ENCODE peak calls at places on chromosomes 16 and 17, in five cellular contexts. B, A, S, N and W are unnamed samples.

GRCh38 chr17:28174352-28175046 is 132.0 kb downstream of the NLK start:
- DNase-seq in S (peak; percentile 70), A (no peak), B (no peak), N (no peak), W (peak; percentile 18)

GRCh38 chr16:68229431-68230175 is 6.3 kb downstream of the ESRP2 start:
- DNase-seq in N (no peak), B (peak; percentile 57), S (peak; percentile 38), A (no peak), W (peak; percentile 42)

GRCh38 chr16:10622036-10622921 is 41.9 kb upstream of the EMP2 start:
- DNase-seq in N (no peak), B (no peak), S (no peak), A (no peak), W (no peak)

GRCh38 chr16:86850675-86851074 is 272.3 kb downstream of the FOXL1 start:
- DNase-seq in S (no peak), B (no peak), A (no peak), N (no peak), W (no peak)

GRCh38 chr16:49158029-49158642 is 123.5 kb downstream of the CBLN1 start:
- DNase-seq in S (peak; percentile 35), B (no peak), N (no peak), A (peak; percentile 26), W (no peak)

GRCh38 chr17:6507535-6507934 is 48.8 kb downstream of the PITPNM3 start:
- DNase-seq in A (peak; percentile 54), B (no peak), N (no peak), S (peak; percentile 87), W (no peak)

GRCh38 chr16:87278191-87279093 is 38.8 kb downstream of the C16orf95 start:
- DNase-seq in B (peak; percentile 71), S (peak; percentile 51), N (peak; percentile 77), A (peak; percentile 75), W (peak; percentile 44)

GRCh38 chr17:65572581-65573282 is 11.3 kb upstream of the AXIN2 start:
- DNase-seq in B (no peak), A (no peak), N (no peak), S (no peak), W (no peak)

GRCh38 chr17:17146791-17147406 is 59.2 kb downstream of the PLD6 start:
- DNase-seq in B (no peak), S (no peak), A (peak; percentile 22), N (no peak), W (no peak)

GRCh38 chr16:66927918-66928649 is 2.7 kb upstream of the RRAD start:
- DNase-seq in A (no peak), S (peak; percentile 76), N (no peak), B (no peak), W (no peak)

GRCh38 chr17:78868391-78868790 is 27.8 kb upstream of the USP36 start:
- DNase-seq in N (no peak), S (no peak), A (no peak), B (no peak), W (no peak)

GRCh38 chr17:69336580-69336979 is 9.6 kb upstream of the ABCA5 start:
- DNase-seq in A (no peak), N (no peak), B (no peak), S (no peak), W (no peak)

GRCh38 chr17:73551756-73552155 is 92.5 kb downstream of the SDK2 start:
- DNase-seq in N (no peak), B (peak; percentile 59), S (no peak), A (no peak), W (no peak)

GRCh38 chr16:46789499-46790414 is 41.2 kb downstream of the C16orf87 start:
- DNase-seq in A (peak; percentile 83), N (peak; percentile 70), B (peak; percentile 83), S (peak; percentile 35), W (peak; percentile 74)

GRCh38 chr16:22751104-22751667 is 62.8 kb upstream of the HS3ST2 start:
- DNase-seq in B (no peak), A (no peak), N (no peak), S (no peak), W (no peak)

DNA sequence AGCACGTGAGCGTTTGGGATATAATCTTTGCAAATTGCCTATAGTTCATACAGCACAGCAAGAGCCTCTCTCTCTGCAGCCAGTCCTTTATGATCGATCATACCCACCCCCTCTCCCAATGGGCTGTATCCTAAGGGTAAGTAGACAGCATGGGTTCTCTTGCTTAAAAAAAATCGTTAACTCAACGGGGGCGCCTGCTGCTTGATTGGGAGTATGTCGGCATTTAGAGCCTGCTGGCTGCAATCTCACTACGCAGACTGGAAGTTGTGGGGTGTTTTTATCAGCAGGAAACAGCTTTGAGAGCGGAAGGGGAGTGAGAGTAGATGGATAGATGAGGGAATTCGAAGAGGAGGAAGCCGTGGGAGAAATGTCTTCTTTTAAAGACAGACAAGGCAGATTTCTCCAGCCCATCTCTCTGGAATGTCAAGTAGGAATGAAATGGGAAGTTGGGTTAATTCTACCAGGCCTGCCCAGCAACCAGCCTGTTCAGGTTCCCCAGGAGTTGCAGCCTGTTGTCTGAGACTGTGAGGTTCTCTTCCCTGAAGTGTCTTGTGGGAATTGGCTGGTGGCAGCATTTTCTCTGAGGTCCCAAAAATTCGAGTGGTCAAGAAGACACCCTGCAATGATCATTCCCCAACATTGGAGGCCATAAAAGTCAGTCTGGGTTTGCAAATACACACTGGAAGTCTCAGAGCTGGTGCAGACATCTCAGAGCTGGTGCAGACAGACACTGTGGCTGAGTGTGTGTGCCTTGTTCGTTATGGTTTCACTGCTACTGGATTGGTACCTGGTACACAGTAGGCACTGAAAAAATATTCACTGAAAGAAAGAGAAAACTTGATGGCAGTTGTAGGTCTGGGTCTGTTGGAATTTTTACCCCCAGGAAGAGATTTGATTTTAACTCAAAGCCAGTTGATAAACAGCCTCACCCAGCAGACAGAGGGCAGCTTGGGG is 65.7 kb downstream of the PRKCB start:
- DNase-seq in S (no peak), A (no peak), N (no peak), B (no peak), W (no peak)
- TF ChIP-seq CTCF in S (no peak), A (no peak), N (no peak), B (no peak), W (no peak)

GRCh38 chr16:79598341-79599181 is 2.0 kb downstream of the MAF start:
- DNase-seq in S (peak; percentile 28), N (peak; percentile 58), B (peak; percentile 44), A (peak; percentile 41), W (peak; percentile 48)
- TF ChIP-seq CTCF in S (peak; percentile 31), N (no peak), B (no peak), A (no peak), W (no peak)

GRCh38 chr17:37661372-37662014 is 18.2 kb upstream of the DDX52 start:
- DNase-seq in N (no peak), B (no peak), S (no peak), A (no peak), W (no peak)

GRCh38 chr17:37657202-37657601 is 14.0 kb upstream of the DDX52 start:
- DNase-seq in A (no peak), N (no peak), S (no peak), B (no peak), W (no peak)

GRCh38 chr17:37664214-37664613 is 21.0 kb upstream of the DDX52 start:
- DNase-seq in A (no peak), B (no peak), S (no peak), N (no peak), W (no peak)

GRCh38 chr17:37662358-37662757 is 19.1 kb upstream of the DDX52 start:
- DNase-seq in A (no peak), S (no peak), B (no peak), N (no peak), W (no peak)

DNA sequence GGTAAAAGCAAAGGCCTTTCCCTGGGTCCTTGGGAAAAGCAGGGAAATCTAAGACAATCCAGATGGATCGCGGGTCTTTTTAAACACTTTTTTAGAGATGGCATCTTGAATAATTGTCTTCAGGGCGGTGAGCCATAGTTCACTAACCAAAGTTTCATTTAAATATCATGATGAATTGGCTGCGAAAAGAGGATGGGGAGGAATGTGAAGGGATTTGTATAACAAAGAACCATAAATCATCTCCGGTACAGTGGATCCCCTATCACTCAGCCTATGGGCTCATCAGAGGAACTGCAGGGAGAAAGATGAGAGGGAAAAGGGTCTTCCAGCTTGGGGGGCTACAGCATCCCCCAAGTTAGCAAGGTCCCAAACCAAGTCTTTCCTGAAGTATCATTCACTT is 16.6 kb upstream of the DDX52 start:
- DNase-seq in N (no peak), S (no peak), B (no peak), A (no peak), W (no peak)
- TF ChIP-seq CTCF in N (no peak), S (no peak), B (no peak), A (no peak), W (no peak)

DNA sequence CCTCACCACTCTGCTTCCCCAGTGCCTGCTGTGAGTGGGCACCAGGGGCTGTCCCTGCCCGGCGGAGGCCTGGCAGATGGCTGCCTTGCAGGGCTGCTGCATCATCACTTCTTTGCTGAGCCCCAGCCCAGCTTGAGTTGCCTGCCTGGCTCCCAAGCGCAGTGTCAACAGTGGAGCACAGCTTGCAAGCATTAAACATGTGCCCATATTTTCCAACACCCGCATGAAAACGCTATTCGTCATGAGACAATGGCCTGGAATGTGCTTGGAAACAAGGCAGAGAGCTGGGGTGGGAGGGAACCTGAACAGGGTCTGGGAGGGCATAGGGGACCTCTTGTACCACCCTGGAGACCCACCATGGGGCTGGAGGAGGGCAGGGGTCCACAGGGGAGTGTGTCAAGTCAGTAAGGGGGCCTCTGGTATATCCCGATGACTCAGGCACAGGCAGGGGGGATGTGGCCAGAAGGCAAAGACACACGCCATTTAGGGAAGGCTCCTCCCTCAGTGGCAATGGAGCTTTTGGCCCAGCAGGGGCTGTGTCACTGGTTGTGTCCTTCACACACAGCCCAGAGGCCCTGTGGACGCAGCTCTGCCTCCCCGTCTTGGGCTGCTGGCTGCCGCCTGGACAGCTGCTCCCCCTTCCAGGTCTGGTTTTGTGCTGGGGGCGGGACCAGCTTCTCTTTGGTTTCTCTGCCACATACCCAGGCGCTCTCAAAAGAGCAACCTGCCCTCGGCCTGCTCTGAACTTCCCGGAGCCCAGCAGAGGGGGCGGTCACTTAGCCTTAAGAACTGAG is 17.4 kb upstream of the MTSS2 start:
- DNase-seq in S (peak; percentile 52), A (peak; percentile 47), B (no peak), N (no peak), W (no peak)
- TF ChIP-seq CTCF in S (peak; percentile 45), A (peak; percentile 22), B (no peak), N (no peak), W (no peak)